ENCODE peak calls at places on chromosomes 4 and X, in six cellular contexts. S, G, B, L, M and Z are unnamed samples.

GRCh38 chr4:80336582-80336981 is 1.1 kb downstream of the CFAP299 start:
- DNase-seq in S (peak), G (no peak), B (no peak), L (no peak), M (no peak), Z (peak)

GRCh38 chrX:9566150-9566621 is 101.3 kb downstream of the TBL1X start:
- DNase-seq in S (no peak), G (peak), B (no peak), L (peak), M (no peak), Z (peak)

GRCh38 chr4:183797445-183798248 is 107.5 kb upstream of the STOX2 start:
- DNase-seq in S (peak), G (no peak), B (no peak), L (peak), M (no peak), Z (peak)

GRCh38 chr4:1347410-1347864 is 429 bp downstream of the UVSSA start:
- DNase-seq in S (no peak), G (peak), B (peak), L (peak), M (peak), Z (peak)

GRCh38 chr4:181548873-181549541 is 694.2 kb upstream of the TENM3 start:
- DNase-seq in S (no peak), G (peak), B (no peak), L (no peak), M (no peak), Z (peak)

GRCh38 chrX:48938721-48939416 is 18.5 kb downstream of the OTUD5 start:
- DNase-seq in S (no peak), G (no peak), B (no peak), L (no peak), M (no peak), Z (no peak)

GRCh38 chr4:8303081-8303480 is 33.5 kb downstream of the HTRA3 start:
- DNase-seq in S (no peak), G (no peak), B (no peak), L (no peak), M (peak), Z (no peak)

GRCh38 chrX:45850775-45851433 is 650.2 kb upstream of the DIPK2B start:
- DNase-seq in S (peak), G (no peak), B (no peak), L (peak), M (peak), Z (peak)

GRCh38 chr4:82898322-82899243 is 2.0 kb upstream of the THAP9 start:
- DNase-seq in S (no peak), G (peak), B (no peak), L (no peak), M (no peak), Z (no peak)

GRCh38 chrX:38768079-38768478 is 33.2 kb upstream of the MID1IP1 start:
- DNase-seq in S (no peak), G (no peak), B (no peak), L (no peak), M (no peak), Z (no peak)

GRCh38 chrX:96692454-96692853 is 7.8 kb downstream of the DIAPH2 start:
- DNase-seq in S (no peak), G (no peak), B (no peak), L (no peak), M (no peak), Z (no peak)

GRCh38 chrX:41333744-41333993 is 293 bp upstream of the DDX3X start:
- DNase-seq in S (peak), G (peak), B (no peak), L (no peak), M (no peak), Z (no peak)

GRCh38 chr4:158250321-158250720 is 40.0 kb downstream of the TMEM144 start:
- DNase-seq in S (no peak), G (no peak), B (no peak), L (no peak), M (no peak), Z (no peak)

GRCh38 chrX:74535211-74535621 is 79.2 kb downstream of the RLIM start:
- DNase-seq in S (peak), G (no peak), B (no peak), L (no peak), M (no peak), Z (no peak)

GRCh38 chrX:11407331-11408110 is 114.3 kb downstream of the AMELX start:
- DNase-seq in S (no peak), G (peak), B (no peak), L (no peak), M (no peak), Z (no peak)

GRCh38 chr4:73452953-73453700 is 17.1 kb downstream of the AFP start:
- DNase-seq in S (peak), G (no peak), B (no peak), L (peak), M (no peak), Z (no peak)

GRCh38 chr4:22356996-22357596 is 158.8 kb downstream of the ADGRA3 start:
- DNase-seq in S (no peak), G (peak), B (no peak), L (no peak), M (no peak), Z (no peak)

GRCh38 chrX:135463937-135464336 is 42.2 kb downstream of the SMIM10L2A start:
- DNase-seq in S (no peak), G (no peak), B (no peak), L (no peak), M (no peak), Z (no peak)
- TF ChIP-seq CTCF in S (no peak), G (peak), B (no peak), L (no peak), M (no peak), Z (no peak)

GRCh38 chr4:7042697-7043464 is at the start of gene TADA2B:
- DNase-seq in S (peak), G (peak), B (peak), L (peak), M (peak), Z (peak)
- TF ChIP-seq CTCF in S (peak), G (peak), B (peak), L (no peak), M (peak), Z (no peak)

GRCh38 chrX:16664059-16664458 is 14.1 kb downstream of the S100G start:
- DNase-seq in S (no peak), G (no peak), B (no peak), L (no peak), M (no peak), Z (no peak)
- TF ChIP-seq CTCF in S (no peak), G (peak), B (no peak), L (no peak), M (no peak), Z (no peak)

GRCh38 chrX:130539721-130540321 is 138.0 kb downstream of the RBMX2 start:
- DNase-seq in S (peak), G (no peak), B (no peak), L (peak), M (no peak), Z (peak)
- TF ChIP-seq CTCF in S (peak), G (peak), B (peak), L (peak), M (peak), Z (peak)

GRCh38 chr4:6250235-6250983 is 19.2 kb upstream of the WFS1 start:
- DNase-seq in S (peak), G (peak), B (no peak), L (no peak), M (no peak), Z (peak)
- TF ChIP-seq CTCF in S (peak), G (peak), B (peak), L (peak), M (peak), Z (peak)

GRCh38 chrX:153626863-153627674 is 19.9 kb upstream of the DUSP9 start:
- DNase-seq in S (no peak), G (no peak), B (no peak), L (no peak), M (no peak), Z (no peak)

GRCh38 chrX:153624196-153625091 is 22.6 kb upstream of the DUSP9 start:
- DNase-seq in S (no peak), G (no peak), B (no peak), L (no peak), M (no peak), Z (no peak)

GRCh38 chrX:153627675-153628111 is 19.3 kb upstream of the DUSP9 start:
- DNase-seq in S (no peak), G (no peak), B (no peak), L (no peak), M (no peak), Z (no peak)

GRCh38 chrX:153625271-153626024 is 21.6 kb upstream of the DUSP9 start:
- DNase-seq in S (no peak), G (no peak), B (no peak), L (no peak), M (no peak), Z (no peak)

GRCh38 chrX:153626025-153626633 is 20.9 kb upstream of the DUSP9 start:
- DNase-seq in S (no peak), G (no peak), B (no peak), L (no peak), M (no peak), Z (no peak)
- TF ChIP-seq CTCF in S (no peak), G (no peak), B (no peak), L (no peak), M (no peak), Z (no peak)

DNA sequence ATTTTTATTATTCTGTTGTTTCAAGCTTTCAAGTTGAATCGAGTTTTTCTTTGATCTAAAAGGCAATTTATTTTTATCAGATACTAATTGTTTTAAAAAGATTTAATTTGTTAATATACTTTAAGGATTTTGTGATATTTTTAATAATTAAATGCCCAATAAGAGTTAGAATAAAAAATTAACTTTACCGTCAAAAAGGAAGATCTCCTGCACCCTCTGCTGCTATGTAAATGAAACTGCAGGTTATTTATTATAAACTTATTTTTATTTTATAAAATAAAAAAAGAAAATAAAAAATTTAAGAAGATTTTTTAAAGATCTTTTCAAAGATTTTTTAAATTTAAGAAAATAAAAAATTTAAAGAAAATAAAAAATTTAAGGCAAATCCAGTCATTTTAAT is 166.1 kb downstream of the CCSER1 start:
- DNase-seq in S (no peak), G (no peak), B (no peak), L (no peak), M (no peak), Z (no peak)
- TF ChIP-seq CTCF in S (peak), G (peak), B (no peak), L (no peak), M (peak), Z (no peak)

GRCh38 chr4:41820473-41820872 is 71.9 kb upstream of the PHOX2B start:
- DNase-seq in S (no peak), G (no peak), B (no peak), L (no peak), M (no peak), Z (no peak)

GRCh38 chr4:41815478-41815877 is 67.0 kb upstream of the PHOX2B start:
- DNase-seq in S (no peak), G (no peak), B (no peak), L (no peak), M (no peak), Z (no peak)

GRCh38 chr4:41819621-41820020 is 71.1 kb upstream of the PHOX2B start:
- DNase-seq in S (no peak), G (no peak), B (no peak), L (no peak), M (no peak), Z (no peak)

GRCh38 chr4:41814565-41814964 is 66.0 kb upstream of the PHOX2B start:
- DNase-seq in S (peak), G (peak), B (no peak), L (no peak), M (no peak), Z (no peak)
- TF ChIP-seq CTCF in S (peak), G (peak), B (no peak), L (no peak), M (no peak), Z (no peak)